ENCODE peak calls at places on chromosomes 16 and 17, in six cellular contexts. F, H, Q, S, L and N are unnamed samples.
A peak's percentile ranks its signal among the peaks of the same experiment; 100 is the strongest.

GRCh38 chr17:70552230-70552981 is 383.1 kb downstream of the KCNJ2 start:
- DNase-seq in F (no peak), Q (no peak), L (no peak), S (no peak), H (peak; percentile 10), N (no peak)

GRCh38 chr16:80680046-80680445 is 124.4 kb downstream of the CDYL2 start:
- DNase-seq in Q (no peak), F (no peak), H (no peak), S (no peak), L (no peak), N (no peak)

GRCh38 chr17:69175812-69176517 is 34.3 kb upstream of the ABCA6 start:
- DNase-seq in Q (peak; percentile 34), L (no peak), H (peak; percentile 8), F (no peak), S (no peak), N (no peak)

GRCh38 chr16:87419971-87420370 is 27.8 kb downstream of the MAP1LC3B start:
- DNase-seq in Q (no peak), H (no peak), S (no peak), L (no peak), F (no peak), N (no peak)

GRCh38 chr16:57255686-57256415 is 10.8 kb downstream of the ARL2BP start:
- DNase-seq in Q (no peak), F (no peak), L (no peak), H (no peak), S (no peak), N (peak; percentile 32)

GRCh38 chr17:38605852-38606645 is at the start of gene SRCIN1:
- DNase-seq in S (peak; percentile 56), H (peak; percentile 75), F (no peak), Q (no peak), L (peak; percentile 70), N (no peak)

GRCh38 chr17:69729937-69730336 is 315.4 kb downstream of the MAP2K6 start:
- DNase-seq in S (no peak), H (no peak), F (no peak), L (no peak), Q (no peak), N (no peak)

GRCh38 chr16:17083628-17084027 is 387.1 kb downstream of the XYLT1 start:
- DNase-seq in S (no peak), L (no peak), F (no peak), Q (no peak), H (no peak), N (no peak)

GRCh38 chr17:21140911-21141310 is 14.1 kb downstream of the DHRS7B start:
- DNase-seq in S (no peak), Q (no peak), F (no peak), H (no peak), L (no peak), N (no peak)

GRCh38 chr16:74480150-74481029 is 59.1 kb upstream of the CLEC18B start:
- DNase-seq in S (peak; percentile 23), L (peak; percentile 24), H (peak; percentile 13), F (peak; percentile 37), Q (no peak), N (no peak)

GRCh38 chr17:63919311-63919723 is 678 bp upstream of the GH1 start:
- DNase-seq in Q (peak; percentile 15), F (peak; percentile 23), H (peak; percentile 63), S (peak; percentile 41), L (peak; percentile 47), N (peak; percentile 65)

GRCh38 chr16:69935278-69935711 is 15.8 kb upstream of the CLEC18A start:
- DNase-seq in Q (no peak), F (no peak), H (no peak), S (no peak), L (no peak), N (no peak)

GRCh38 chr17:56661906-56662305 is 68.4 kb downstream of the NOG start:
- DNase-seq in Q (no peak), F (no peak), S (no peak), H (no peak), L (no peak), N (no peak)

GRCh38 chr16:85420501-85421337 is 192.4 kb upstream of the GSE1 start:
- DNase-seq in L (peak; percentile 71), H (peak; percentile 59), Q (no peak), S (peak; percentile 59), F (no peak), N (no peak)

GRCh38 chr17:30720013-30720471 is 104.5 kb downstream of the CRLF3 start:
- DNase-seq in H (no peak), F (peak; percentile 5), L (peak; percentile 6), Q (no peak), S (peak; percentile 10), N (peak; percentile 28)

GRCh38 chr16:85430523-85431381 is 182.4 kb upstream of the GSE1 start:
- DNase-seq in S (no peak), L (peak; percentile 12), Q (no peak), H (peak; percentile 49), F (no peak), N (no peak)

GRCh38 chr17:40466298-40466971 is 23.2 kb downstream of the IGFBP4 start:
- DNase-seq in Q (no peak), H (no peak), F (no peak), L (no peak), S (no peak), N (no peak)

GRCh38 chr16:27232061-27232841 is 28.9 kb downstream of the KDM8 start:
- DNase-seq in F (no peak), S (no peak), Q (no peak), L (no peak), H (no peak), N (no peak)

GRCh38 chr17:76497979-76498885 is 3.0 kb downstream of the RHBDF2 start:
- DNase-seq in L (peak; percentile 81), H (peak; percentile 92), F (peak; percentile 45), Q (peak; percentile 76), S (peak; percentile 62), N (peak; percentile 87)

GRCh38 chr16:17078950-17079631 is 391.7 kb downstream of the XYLT1 start:
- DNase-seq in S (no peak), H (no peak), L (no peak), F (no peak), Q (no peak), N (no peak)

GRCh38 chr16:47574091-47575054 is 113.2 kb downstream of the PHKB start:
- DNase-seq in F (no peak), H (no peak), L (no peak), Q (no peak), S (no peak), N (no peak)

GRCh38 chr17:393806-394717 is 41.5 kb upstream of the RPH3AL start:
- DNase-seq in Q (no peak), H (no peak), L (no peak), S (no peak), F (no peak), N (no peak)

GRCh38 chr16:67463059-67463458 is 17.9 kb downstream of the ATP6V0D1 start:
- DNase-seq in L (no peak), S (no peak), Q (no peak), H (no peak), F (no peak), N (no peak)

GRCh38 chr16:86735727-86736126 is 157.4 kb downstream of the FOXL1 start:
- DNase-seq in Q (no peak), H (no peak), L (no peak), F (no peak), S (no peak), N (no peak)

GRCh38 chr17:82356845-82357355 is 2.1 kb upstream of the TEX19 start:
- DNase-seq in Q (no peak), F (no peak), L (no peak), H (no peak), S (no peak), N (no peak)

GRCh38 chr16:15650019-15650697 is at the start of gene NDE1:
- DNase-seq in H (peak; percentile 93), F (peak; percentile 87), S (peak; percentile 91), L (peak; percentile 93), Q (peak; percentile 56), N (peak; percentile 90)

GRCh38 chr17:1577657-1578428 is 15.3 kb upstream of the PITPNA start:
- DNase-seq in F (no peak), Q (no peak), L (no peak), S (no peak), H (peak; percentile 55), N (no peak)

GRCh38 chr17:17700251-17700969 is 19.2 kb downstream of the RAI1 start:
- DNase-seq in Q (no peak), L (no peak), S (no peak), F (no peak), H (no peak), N (no peak)

GRCh38 chr16:4981473-4981872 is 23.3 kb downstream of the SEC14L5 start:
- DNase-seq in F (no peak), L (no peak), S (no peak), Q (no peak), H (no peak), N (no peak)
- H3K9me3 ChIP-seq in F (peaks cover 8% of the 10 kb centered on the region), L (no peaks in the 10 kb centered on the region), S (no peaks in the 10 kb centered on the region), Q (no peaks in the 10 kb centered on the region), H (no peaks in the 10 kb centered on the region), N (no peaks in the 10 kb centered on the region)

GRCh38 chr17:57761887-57762286 is 16.8 kb upstream of the CCDC182 start:
- DNase-seq in H (no peak), Q (no peak), S (no peak), F (no peak), L (no peak), N (no peak)
- TF ChIP-seq CTCF in H (no peak), Q (no peak), S (no peak), F (no peak), L (no peak), N (no peak)

GRCh38 chr17:48002208-48002919 is 31.5 kb downstream of the CDK5RAP3 start:
- DNase-seq in H (peak; percentile 41), S (no peak), L (no peak), F (no peak), Q (peak; percentile 47), N (no peak)

GRCh38 chr17:48003686-48004120 is 32.8 kb downstream of the CDK5RAP3 start:
- DNase-seq in Q (no peak), F (no peak), H (no peak), S (no peak), L (no peak), N (no peak)

GRCh38 chr17:48006936-48007703 is 30.5 kb downstream of the COPZ2 start:
- DNase-seq in S (no peak), F (no peak), Q (no peak), H (no peak), L (no peak), N (no peak)

GRCh38 chr17:48002920-48003685 is 32.2 kb downstream of the CDK5RAP3 start:
- DNase-seq in L (no peak), Q (no peak), S (no peak), F (no peak), H (no peak), N (no peak)

GRCh38 chr17:48004973-48005372 is 32.6 kb downstream of the COPZ2 start:
- DNase-seq in F (no peak), Q (no peak), H (no peak), S (no peak), L (no peak), N (no peak)
- H3K27ac ChIP-seq in F (no peak overlapping the region), Q (peak overlapping the region; percentile 21), H (no peak overlapping the region), S (no peak overlapping the region), L (no peak overlapping the region), N (no peak overlapping the region)

DNA sequence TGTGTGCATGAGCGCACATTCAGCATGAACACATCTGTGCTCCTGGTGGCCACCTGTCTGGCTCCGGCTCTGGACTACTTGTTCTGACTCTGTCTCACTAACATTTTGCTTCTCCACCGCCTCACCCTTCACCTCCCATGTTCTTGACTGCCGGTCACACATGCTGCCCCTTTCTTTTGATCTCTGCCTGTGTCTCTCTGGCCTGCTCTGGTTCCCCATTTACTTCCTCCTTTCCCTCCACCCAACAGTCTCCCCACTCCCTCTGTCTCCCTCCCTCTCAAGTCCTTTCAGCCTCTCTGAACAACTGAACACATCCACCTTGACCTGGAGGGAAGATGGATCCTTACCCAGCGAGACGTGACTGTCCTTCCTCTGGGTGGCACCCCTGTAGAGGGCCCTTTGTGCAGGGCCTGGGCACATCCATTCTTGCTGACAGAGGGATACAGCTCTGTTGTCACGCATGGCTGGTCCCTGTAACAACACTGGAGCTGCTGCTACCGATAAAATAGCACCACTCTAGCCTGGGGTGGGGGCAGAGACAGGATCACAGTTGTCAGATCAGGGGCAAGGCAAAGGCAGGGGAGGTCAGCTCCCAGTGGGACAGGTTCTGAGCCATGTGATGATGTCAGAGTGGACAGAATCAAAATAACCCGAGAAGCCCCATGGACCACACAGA is 11.0 kb downstream of the ZSCAN32 start:
- DNase-seq in H (no peak), S (no peak), Q (no peak), F (no peak), L (no peak), N (no peak)
- H3K9me3 ChIP-seq in H (peaks cover 48% of the 10 kb centered on the region), S (peaks cover 69% of the 10 kb centered on the region), Q (peaks cover 55% of the 10 kb centered on the region), F (peaks cover 85% of the 10 kb centered on the region), L (peaks cover 84% of the 10 kb centered on the region), N (peaks cover 11% of the 10 kb centered on the region)